ENCODE peak calls at places on chromosomes 13 and 19, in nine cellular contexts. W is ELF-1; M is caudate nucleus; U is MM.1S; P is kidney tubule cell; N is AG08396; J is HEK293T; R is HCT116; A is central memory CD8-positive, alpha-beta T cell. Z is an unnamed sample.

GRCh38 chr13:110182461-110182860 is 124.5 kb downstream of the COL4A1 start:
- DNase-seq in R (no peak), J (no peak), U (no peak), P (no peak), M (no peak), A (no peak), N (no peak), W (no peak), Z (no peak)

GRCh38 chr19:39341122-39341719 is 1.0 kb upstream of the SAMD4B start:
- DNase-seq in U (peak), R (no peak), M (no peak), P (no peak), N (peak), W (no peak), A (no peak), J (peak), Z (peak)

GRCh38 chr19:12137541-12137940 is 2.6 kb downstream of the ZNF20 start:
- DNase-seq in J (no peak), P (no peak), W (no peak), U (peak), A (no peak), R (no peak), M (no peak), N (no peak), Z (peak)

GRCh38 chr13:66210677-66211076 is 1019.5 kb downstream of the PCDH9 start:
- DNase-seq in A (no peak), N (peak), R (peak), W (no peak), M (no peak), P (peak), J (no peak), U (no peak), Z (no peak)

GRCh38 chr13:76884167-76884566 is 2.0 kb downstream of the KCTD12 start:
- DNase-seq in A (no peak), M (no peak), P (peak), J (peak), W (peak), R (no peak), U (peak), N (peak), Z (peak)

GRCh38 chr19:24062222-24062621 is 24.8 kb upstream of the ZNF254 start:
- DNase-seq in N (no peak), M (no peak), J (no peak), R (no peak), P (peak), U (no peak), W (no peak), A (no peak), Z (no peak)

GRCh38 chr19:20313894-20314293 is 146.9 kb downstream of the ZNF486 start:
- DNase-seq in P (no peak), J (no peak), M (no peak), R (no peak), W (no peak), A (no peak), U (no peak), N (no peak), Z (no peak)

GRCh38 chr19:42132030-42132628 is at the start of gene POU2F2:
- DNase-seq in A (peak), P (no peak), M (peak), N (no peak), W (no peak), R (no peak), J (no peak), U (peak), Z (no peak)

GRCh38 chr13:27338816-27339215 is 68.2 kb downstream of the RASL11A start:
- DNase-seq in J (peak), R (peak), N (no peak), W (peak), M (no peak), U (no peak), P (no peak), A (no peak), Z (peak)

GRCh38 chr13:70080030-70080429 is 27.6 kb upstream of the ATXN8OS start:
- DNase-seq in U (no peak), M (no peak), J (no peak), P (no peak), A (no peak), N (no peak), R (no peak), W (no peak), Z (no peak)